ENCODE peak calls at places on chromosomes 13 and 19, in eight cellular contexts. A is hypothalamus; K is stimulated activated CD4-positive, alpha-beta T cell treated with anti-CD3 and anti-CD28 coated beads, Interleukin-1b, Interleukin-23, amount 100 ng/mL, for 24 hours; H is CD4-positive, alpha-beta T cell; D is naive thymus-derived CD8-positive, alpha-beta T cell; J is GM12892; P is GM03348; M is Caki2. S is an unnamed sample.

GRCh38 chr19:18135712-18136584 is 17.0 kb upstream of the PIK3R2 start:
- DNase-seq in J (no peak), M (peak; percentile 94), K (no peak), D (no peak), A (no peak), H (no peak), P (no peak), S (no peak)

GRCh38 chr19:38544569-38545315 is 73.0 kb downstream of the MAP4K1 start:
- DNase-seq in J (no peak), A (no peak), D (no peak), K (no peak), H (no peak), M (peak; percentile 59), P (peak; percentile 75), S (no peak)

GRCh38 chr13:50012396-50013169 is 2.7 kb upstream of the KCNRG start:
- DNase-seq in H (no peak), M (no peak), D (no peak), A (no peak), K (no peak), P (no peak), J (no peak), S (no peak)

GRCh38 chr19:11364296-11364904 is 9.2 kb downstream of the PLPPR2 start:
- DNase-seq in P (no peak), A (no peak), K (no peak), H (no peak), M (no peak), J (no peak), D (no peak), S (no peak)

GRCh38 chr13:20360835-20361412 is 128.8 kb upstream of the GJB6 start:
- DNase-seq in A (no peak), D (no peak), H (no peak), P (no peak), J (no peak), M (peak; percentile 45), K (no peak), S (no peak)

GRCh38 chr19:45440259-45440638 is 16.5 kb upstream of the ERCC1 start:
- DNase-seq in J (no peak), M (no peak), D (no peak), H (no peak), K (no peak), P (no peak), A (no peak), S (no peak)

GRCh38 chr13:60433505-60433904 is 36.5 kb downstream of the TDRD3 start:
- DNase-seq in D (no peak), H (no peak), M (no peak), P (no peak), A (no peak), K (no peak), J (no peak), S (no peak)

GRCh38 chr13:114019367-114019766 is 45.5 kb upstream of the C13orf46 start:
- DNase-seq in H (peak; percentile 54), J (no peak), M (no peak), D (no peak), K (peak; percentile 21), P (peak; percentile 51), A (no peak), S (no peak)

GRCh38 chr13:92196566-92197256 is 798.3 kb downstream of the GPC5 start:
- DNase-seq in D (no peak), A (no peak), P (no peak), K (no peak), J (no peak), M (no peak), H (no peak), S (no peak)

GRCh38 chr19:49613374-49613773 is 22.4 kb downstream of the PRR12 start:
- DNase-seq in M (peak; percentile 33), P (no peak), J (no peak), H (no peak), A (no peak), D (no peak), K (no peak), S (no peak)

GRCh38 chr13:64985075-64985474 is 2245.1 kb downstream of the PCDH9 start:
- DNase-seq in K (no peak), M (no peak), J (no peak), D (no peak), H (no peak), A (no peak), P (no peak), S (no peak)

GRCh38 chr19:34480491-34480890 is 1.1 kb upstream of the WTIP start:
- DNase-seq in P (no peak), J (no peak), A (no peak), H (no peak), K (no peak), D (no peak), M (no peak), S (no peak)

GRCh38 chr13:109408596-109409382 is 377.6 kb downstream of the IRS2 start:
- DNase-seq in M (no peak), P (peak; percentile 50), J (no peak), H (no peak), K (no peak), A (no peak), D (no peak), S (no peak)

GRCh38 chr13:110123041-110123809 is 183.7 kb downstream of the COL4A1 start:
- DNase-seq in H (no peak), J (no peak), K (no peak), P (no peak), M (no peak), A (peak; percentile 58), D (no peak), S (no peak)

GRCh38 chr19:48595171-48595570 is 11.4 kb upstream of the SPACA4 start:
- DNase-seq in A (no peak), J (no peak), M (no peak), H (no peak), P (no peak), D (no peak), K (no peak), S (no peak)